ENCODE peak calls at places on chromosomes 13 and 19, in six cellular contexts. One of them, this sample, is unnamed.

GRCh38 chr19:8304841-8305621 is 3.1 kb downstream of the CD320 start:
- DNase-seq in left cardiac atrium: peak; percentile 31
- DNase-seq in GM12891: no peak
- DNase-seq in NCI-H510A: no peak
- DNase-seq in iPS DF 6.9: no peak
- DNase-seq in activated CD4-positive, alpha-beta T cell treated with anti-CD3 and anti-CD28 coated beads, Interleukin-2, amount 50 U/mL, for 48 hours: peak; percentile 29
- DNase-seq in this sample: peak; percentile 64

GRCh38 chr13:45162821-45163220 is 38.0 kb downstream of the KCTD4 start:
- DNase-seq in left cardiac atrium: no peak
- DNase-seq in GM12891: no peak
- DNase-seq in NCI-H510A: no peak
- DNase-seq in iPS DF 6.9: no peak
- DNase-seq in activated CD4-positive, alpha-beta T cell treated with anti-CD3 and anti-CD28 coated beads, Interleukin-2, amount 50 U/mL, for 48 hours: no peak
- DNase-seq in this sample: no peak

GRCh38 chr19:1082165-1082927 is 12.8 kb downstream of the POLR2E start:
- DNase-seq in left cardiac atrium: peak; percentile 55
- DNase-seq in GM12891: peak; percentile 87
- DNase-seq in NCI-H510A: peak; percentile 75
- DNase-seq in iPS DF 6.9: no peak
- DNase-seq in activated CD4-positive, alpha-beta T cell treated with anti-CD3 and anti-CD28 coated beads, Interleukin-2, amount 50 U/mL, for 48 hours: peak; percentile 85
- DNase-seq in this sample: peak; percentile 82

GRCh38 chr19:2261438-2262172 is 5.4 kb upstream of the JSRP1 start:
- DNase-seq in left cardiac atrium: no peak
- DNase-seq in GM12891: no peak
- DNase-seq in NCI-H510A: no peak
- DNase-seq in iPS DF 6.9: no peak
- DNase-seq in activated CD4-positive, alpha-beta T cell treated with anti-CD3 and anti-CD28 coated beads, Interleukin-2, amount 50 U/mL, for 48 hours: peak; percentile 74
- DNase-seq in this sample: peak; percentile 77

GRCh38 chr19:40609561-40610395 is 8.6 kb downstream of the LTBP4 start:
- DNase-seq in left cardiac atrium: peak; percentile 92
- DNase-seq in GM12891: peak; percentile 85
- DNase-seq in NCI-H510A: no peak
- DNase-seq in iPS DF 6.9: no peak
- DNase-seq in activated CD4-positive, alpha-beta T cell treated with anti-CD3 and anti-CD28 coated beads, Interleukin-2, amount 50 U/mL, for 48 hours: peak; percentile 98
- DNase-seq in this sample: peak; percentile 97

GRCh38 chr19:39296055-39296645 is at the start of gene IFNL1:
- DNase-seq in left cardiac atrium: no peak
- DNase-seq in GM12891: no peak
- DNase-seq in NCI-H510A: no peak
- DNase-seq in iPS DF 6.9: no peak
- DNase-seq in activated CD4-positive, alpha-beta T cell treated with anti-CD3 and anti-CD28 coated beads, Interleukin-2, amount 50 U/mL, for 48 hours: no peak
- DNase-seq in this sample: no peak

GRCh38 chr13:43364210-43365041 is 341.0 kb downstream of the DNAJC15 start:
- DNase-seq in left cardiac atrium: peak; percentile 39
- DNase-seq in GM12891: no peak
- DNase-seq in NCI-H510A: no peak
- DNase-seq in iPS DF 6.9: no peak
- DNase-seq in activated CD4-positive, alpha-beta T cell treated with anti-CD3 and anti-CD28 coated beads, Interleukin-2, amount 50 U/mL, for 48 hours: no peak
- DNase-seq in this sample: no peak

GRCh38 chr13:97798171-97798821 is 155.2 kb upstream of the IPO5 start:
- DNase-seq in left cardiac atrium: no peak
- DNase-seq in GM12891: no peak
- DNase-seq in NCI-H510A: no peak
- DNase-seq in iPS DF 6.9: no peak
- DNase-seq in activated CD4-positive, alpha-beta T cell treated with anti-CD3 and anti-CD28 coated beads, Interleukin-2, amount 50 U/mL, for 48 hours: no peak
- DNase-seq in this sample: no peak

GRCh38 chr13:51007216-51007615 is 97.6 kb downstream of the RNASEH2B start:
- DNase-seq in left cardiac atrium: no peak
- DNase-seq in GM12891: no peak
- DNase-seq in NCI-H510A: no peak
- DNase-seq in iPS DF 6.9: no peak
- DNase-seq in activated CD4-positive, alpha-beta T cell treated with anti-CD3 and anti-CD28 coated beads, Interleukin-2, amount 50 U/mL, for 48 hours: no peak
- DNase-seq in this sample: no peak

GRCh38 chr13:27830010-27830409 is 37.7 kb downstream of the GSX1 start:
- DNase-seq in left cardiac atrium: peak; percentile 43
- DNase-seq in GM12891: peak; percentile 72
- DNase-seq in NCI-H510A: no peak
- DNase-seq in iPS DF 6.9: no peak
- DNase-seq in activated CD4-positive, alpha-beta T cell treated with anti-CD3 and anti-CD28 coated beads, Interleukin-2, amount 50 U/mL, for 48 hours: peak; percentile 64
- DNase-seq in this sample: peak; percentile 76

GRCh38 chr13:105513448-105513847 is 1022.0 kb downstream of the EFNB2 start:
- DNase-seq in left cardiac atrium: no peak
- DNase-seq in GM12891: no peak
- DNase-seq in NCI-H510A: no peak
- DNase-seq in iPS DF 6.9: no peak
- DNase-seq in activated CD4-positive, alpha-beta T cell treated with anti-CD3 and anti-CD28 coated beads, Interleukin-2, amount 50 U/mL, for 48 hours: no peak
- DNase-seq in this sample: no peak

GRCh38 chr19:14089412-14089661 is 1.2 kb downstream of the SAMD1 start:
- DNase-seq in left cardiac atrium: no peak
- DNase-seq in GM12891: no peak
- DNase-seq in NCI-H510A: no peak
- DNase-seq in iPS DF 6.9: no peak
- DNase-seq in activated CD4-positive, alpha-beta T cell treated with anti-CD3 and anti-CD28 coated beads, Interleukin-2, amount 50 U/mL, for 48 hours: no peak
- DNase-seq in this sample: no peak

GRCh38 chr13:110726726-110727125 is 13.2 kb downstream of the ING1 start:
- DNase-seq in left cardiac atrium: no peak
- DNase-seq in GM12891: no peak
- DNase-seq in NCI-H510A: peak; percentile 67
- DNase-seq in iPS DF 6.9: no peak
- DNase-seq in activated CD4-positive, alpha-beta T cell treated with anti-CD3 and anti-CD28 coated beads, Interleukin-2, amount 50 U/mL, for 48 hours: peak; percentile 70
- DNase-seq in this sample: peak; percentile 70

GRCh38 chr19:40147693-40148347 is 43.4 kb upstream of the MAP3K10 start:
- DNase-seq in left cardiac atrium: no peak
- DNase-seq in GM12891: no peak
- DNase-seq in NCI-H510A: no peak
- DNase-seq in iPS DF 6.9: no peak
- DNase-seq in activated CD4-positive, alpha-beta T cell treated with anti-CD3 and anti-CD28 coated beads, Interleukin-2, amount 50 U/mL, for 48 hours: no peak
- DNase-seq in this sample: peak; percentile 19

GRCh38 chr19:56683119-56683518 is 11.6 kb upstream of the ZNF835 start:
- DNase-seq in left cardiac atrium: no peak
- DNase-seq in GM12891: no peak
- DNase-seq in NCI-H510A: no peak
- DNase-seq in iPS DF 6.9: no peak
- DNase-seq in activated CD4-positive, alpha-beta T cell treated with anti-CD3 and anti-CD28 coated beads, Interleukin-2, amount 50 U/mL, for 48 hours: no peak
- DNase-seq in this sample: no peak

GRCh38 chr13:97108535-97108910 is 113.6 kb upstream of the MBNL2 start:
- DNase-seq in left cardiac atrium: no peak
- DNase-seq in GM12891: no peak
- DNase-seq in NCI-H510A: no peak
- DNase-seq in iPS DF 6.9: no peak
- DNase-seq in activated CD4-positive, alpha-beta T cell treated with anti-CD3 and anti-CD28 coated beads, Interleukin-2, amount 50 U/mL, for 48 hours: no peak
- DNase-seq in this sample: no peak